ENCODE peak calls at places on chromosomes 1 and 21, in four cellular contexts. U, G, Y and D are unnamed samples. For H3K4me1, the result is how much of the 10 kb centered on the place peaks cover.

GRCh38 chr1:29157269-29157601 is 24.5 kb downstream of the SRSF4 start:
- DNase-seq in Y (no peak), G (no peak), U (peak), D (no peak)

GRCh38 chr1:26999440-26999987 is 6.0 kb downstream of the TRNP1 start:
- DNase-seq in Y (no peak), U (peak), G (peak), D (peak)

GRCh38 chr21:34888569-34889286 is 160.4 kb downstream of the RUNX1 start:
- DNase-seq in G (peak), Y (peak), U (peak), D (peak)

GRCh38 chr21:14492890-14493289 is 53.2 kb downstream of the SAMSN1 start:
- DNase-seq in Y (no peak), G (no peak), U (peak), D (no peak)

GRCh38 chr1:36027766-36028165 is 56.1 kb upstream of the TEKT2 start:
- DNase-seq in G (no peak), U (no peak), Y (no peak), D (no peak)

GRCh38 chr1:112237983-112238515 is 158.0 kb upstream of the CTTNBP2NL start:
- DNase-seq in Y (no peak), G (no peak), U (no peak), D (peak)

GRCh38 chr1:56676571-56677035 is 31.5 kb downstream of the PRKAA2 start:
- DNase-seq in G (no peak), U (no peak), Y (no peak), D (no peak)

GRCh38 chr1:35345439-35345981 is 77.0 kb downstream of the ZMYM4 start:
- DNase-seq in Y (no peak), U (no peak), G (no peak), D (no peak)

GRCh38 chr1:206419250-206419649 is 51.0 kb upstream of the IKBKE start:
- DNase-seq in Y (no peak), U (no peak), G (no peak), D (no peak)

GRCh38 chr1:205440476-205441317 is 15.1 kb downstream of the BLACAT1 start:
- DNase-seq in Y (peak), G (no peak), U (peak), D (no peak)

GRCh38 chr1:201670517-201670916 is 131.6 kb downstream of the NAV1 start:
- DNase-seq in Y (no peak), U (no peak), G (no peak), D (no peak)

GRCh38 chr1:172928412-172928811 is 122.3 kb downstream of the TNFSF18 start:
- DNase-seq in U (no peak), G (no peak), Y (no peak), D (no peak)

GRCh38 chr1:211660718-211661222 is 14.7 kb downstream of the NEK2 start:
- DNase-seq in Y (no peak), G (no peak), U (no peak), D (no peak)

GRCh38 chr1:157170677-157171515 is 32.7 kb upstream of the ETV3 start:
- DNase-seq in G (no peak), U (peak), Y (no peak), D (peak)

GRCh38 chr1:10932088-10932487 is 80.4 kb upstream of the TARDBP start:
- DNase-seq in Y (no peak), G (no peak), U (no peak), D (no peak)

GRCh38 chr1:77514871-77515776 is 167.3 kb downstream of the ZZZ3 start:
- DNase-seq in U (peak), Y (no peak), G (peak), D (peak)

GRCh38 chr1:66354311-66354922 is 179.5 kb upstream of the SGIP1 start:
- DNase-seq in U (no peak), G (no peak), Y (no peak), D (no peak)

GRCh38 chr1:179026813-179027664 is 1.3 kb downstream of the FAM20B start:
- DNase-seq in G (no peak), Y (no peak), U (no peak), D (no peak)

GRCh38 chr1:2194319-2194897 is at the start of gene FAAP20:
- DNase-seq in Y (no peak), G (peak), U (peak), D (no peak)

GRCh38 chr1:151133339-151133761 is 13.1 kb downstream of the SEMA6C start:
- DNase-seq in Y (no peak), G (no peak), U (no peak), D (no peak)

GRCh38 chr1:160284220-160284781 is 632 bp downstream of the PEX19 start:
- DNase-seq in Y (no peak), G (no peak), U (peak), D (no peak)

GRCh38 chr1:201476670-201477344 is 7.8 kb upstream of the PHLDA3 start:
- DNase-seq in U (no peak), Y (no peak), G (no peak), D (no peak)

GRCh38 chr1:72623299-72623708 is 341.0 kb upstream of the NEGR1 start:
- DNase-seq in U (peak), Y (no peak), G (no peak), D (peak)

GRCh38 chr1:176379626-176380339 is 83.2 kb upstream of the PAPPA2 start:
- DNase-seq in G (no peak), Y (no peak), U (no peak), D (no peak)

GRCh38 chr1:95627244-95627643 is 393.2 kb downstream of the RWDD3 start:
- DNase-seq in U (no peak), Y (no peak), G (no peak), D (no peak)

GRCh38 chr1:150213170-150214098 is 22.5 kb downstream of the ANP32E start:
- DNase-seq in U (peak), Y (peak), G (peak), D (peak)

GRCh38 chr1:38129971-38130370 is 83.4 kb upstream of the POU3F1 start:
- DNase-seq in U (no peak), Y (no peak), G (no peak), D (no peak)

GRCh38 chr21:32320059-32320458 is 21.4 kb downstream of the MRAP start:
- DNase-seq in Y (no peak), U (no peak), G (no peak), D (no peak)

GRCh38 chr1:172670316-172670715 is 11.4 kb downstream of the FASLG start:
- DNase-seq in U (no peak), Y (no peak), G (no peak), D (no peak)

GRCh38 chr1:2184934-2185333 is 9.6 kb downstream of the FAAP20 start:
- DNase-seq in Y (no peak), U (no peak), G (no peak), D (no peak)

GRCh38 chr1:34268311-34269042 is 91.8 kb downstream of the C1orf94 start:
- DNase-seq in G (no peak), U (no peak), Y (no peak), D (no peak)

GRCh38 chr1:66944330-66945274 is 19.8 kb downstream of the MIER1 start:
- DNase-seq in Y (no peak), G (no peak), U (no peak), D (no peak)

GRCh38 chr1:149926296-149926695 is 1.3 kb downstream of the SF3B4 start:
- DNase-seq in U (no peak), Y (no peak), G (no peak), D (no peak)

GRCh38 chr1:113058861-113059441 is 14.0 kb upstream of the LRIG2 start:
- DNase-seq in Y (no peak), G (no peak), U (peak), D (no peak)

GRCh38 chr1:102726417-102726816 is 381.9 kb downstream of the COL11A1 start:
- DNase-seq in G (no peak), U (no peak), Y (no peak), D (no peak)

GRCh38 chr1:102724741-102725140 is 383.6 kb downstream of the COL11A1 start:
- DNase-seq in U (no peak), G (no peak), Y (no peak), D (no peak)
- H3K4me1 ChIP-seq in U (under half), G (under half), Y (under half), D (under half)

DNA sequence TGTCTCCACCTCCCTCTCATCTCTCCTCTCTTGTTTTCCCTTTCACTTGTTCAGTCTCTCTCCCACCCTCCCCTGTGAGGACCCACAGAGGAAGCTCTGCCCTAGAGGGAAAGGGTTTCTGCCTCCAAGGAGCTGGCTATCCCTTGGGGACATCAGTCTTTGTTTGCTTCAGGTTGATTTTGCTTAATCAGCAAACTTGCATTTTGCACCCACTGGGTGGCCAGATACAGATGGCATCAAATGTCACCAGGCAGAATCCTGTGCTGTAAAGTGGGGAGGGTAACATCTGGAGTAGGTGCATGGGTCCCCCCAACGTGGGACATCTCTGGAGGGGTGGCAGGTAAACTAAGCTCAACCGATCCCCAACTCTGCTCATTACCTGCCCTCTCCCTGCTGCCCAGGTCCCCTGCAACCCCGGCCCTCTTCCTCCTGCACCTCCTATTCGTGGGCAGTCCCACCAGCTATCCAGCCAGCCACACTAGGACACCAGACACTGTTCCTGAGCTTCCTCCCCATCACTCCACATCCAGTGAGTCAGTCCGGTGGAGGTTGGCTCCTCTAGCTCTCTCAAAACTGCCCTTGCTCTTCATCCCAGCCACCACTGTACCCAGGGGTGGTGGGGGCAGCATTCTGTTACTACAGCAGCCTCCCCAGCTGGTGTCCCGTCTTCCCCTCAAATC is 123.3 kb downstream of the KCNN3 start:
- DNase-seq in G (no peak), Y (no peak), U (no peak), D (no peak)
- H3K4me1 ChIP-seq in G (under half), Y (under half), U (under half), D (under half)

DNA sequence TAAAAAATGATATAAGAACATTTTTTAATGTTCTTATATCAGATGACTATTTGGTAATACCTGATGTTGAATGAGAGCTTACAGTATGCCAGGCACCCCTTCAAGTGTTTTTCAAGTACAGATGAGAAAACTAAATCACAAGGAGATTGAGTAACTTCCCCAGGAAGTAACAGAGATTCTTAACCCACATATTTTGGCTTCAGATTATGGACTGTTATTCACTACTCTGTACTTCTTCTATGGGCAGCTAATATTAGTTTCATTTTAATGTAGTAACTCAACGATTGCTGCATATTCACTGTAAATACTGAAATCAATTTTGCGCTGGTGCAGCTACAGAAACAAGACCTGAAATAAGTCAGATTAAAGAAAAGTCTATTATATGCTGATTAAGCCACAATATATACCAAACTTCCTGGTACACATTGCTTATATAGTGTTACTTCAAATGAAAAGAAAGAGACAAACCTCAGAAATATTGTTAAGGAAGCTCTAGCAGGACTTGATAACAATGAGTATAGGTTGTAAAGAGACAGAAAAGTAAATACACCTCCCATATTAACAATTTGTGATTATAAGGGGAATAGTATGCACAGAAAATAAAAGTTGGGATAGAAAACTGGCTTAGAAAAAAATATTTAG is 19.7 kb downstream of the DPYD start:
- DNase-seq in Y (no peak), U (no peak), G (no peak), D (no peak)
- H3K4me1 ChIP-seq in Y (under half), U (under half), G (under half), D (under half)

DNA sequence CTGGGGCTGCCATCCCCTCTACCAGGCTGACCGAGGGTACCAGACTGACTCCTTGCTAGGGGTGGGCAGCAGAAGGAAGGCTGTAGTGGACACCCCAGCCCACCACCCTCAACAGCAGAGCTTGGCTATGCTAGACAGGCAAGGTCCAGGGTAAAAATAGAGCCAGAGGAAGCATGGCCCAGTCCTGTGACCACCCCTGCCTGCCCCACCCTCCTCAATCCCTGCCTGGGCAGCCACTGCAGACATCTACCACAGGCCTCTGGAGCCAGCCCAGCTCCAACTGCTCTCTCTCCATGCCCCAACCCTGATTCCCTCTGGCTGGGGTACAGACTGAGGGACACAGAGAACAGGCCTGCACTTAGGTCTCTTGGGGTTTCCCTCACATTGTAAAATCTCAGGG is 1.7 kb downstream of the S100A1 start:
- DNase-seq in U (no peak), Y (no peak), G (peak), D (no peak)
- H3K4me1 ChIP-seq in U (under half), Y (under half), G (half or more), D (under half)

DNA sequence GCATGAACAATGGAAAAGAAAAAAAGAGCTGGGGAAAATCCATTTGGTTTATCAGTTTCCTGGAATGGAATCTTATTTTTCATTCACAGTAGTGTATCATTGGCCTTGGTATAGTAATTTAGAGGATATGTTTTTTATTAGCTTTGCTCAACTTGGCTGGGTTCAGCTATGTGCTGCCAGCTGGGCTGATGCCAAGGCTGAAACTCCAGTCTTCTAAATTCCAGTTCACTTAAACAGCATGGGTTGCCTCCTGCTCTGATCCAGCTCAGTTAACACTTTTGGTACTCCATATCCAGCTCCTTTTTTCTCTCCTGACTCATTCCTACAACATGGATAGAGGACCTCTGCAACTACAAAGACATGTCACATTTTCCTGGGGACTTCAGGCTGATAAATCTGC is 80.7 kb upstream of the SLFNL1 start:
- DNase-seq in Y (no peak), G (peak), U (no peak), D (no peak)
- H3K4me1 ChIP-seq in Y (under half), G (under half), U (under half), D (under half)

DNA sequence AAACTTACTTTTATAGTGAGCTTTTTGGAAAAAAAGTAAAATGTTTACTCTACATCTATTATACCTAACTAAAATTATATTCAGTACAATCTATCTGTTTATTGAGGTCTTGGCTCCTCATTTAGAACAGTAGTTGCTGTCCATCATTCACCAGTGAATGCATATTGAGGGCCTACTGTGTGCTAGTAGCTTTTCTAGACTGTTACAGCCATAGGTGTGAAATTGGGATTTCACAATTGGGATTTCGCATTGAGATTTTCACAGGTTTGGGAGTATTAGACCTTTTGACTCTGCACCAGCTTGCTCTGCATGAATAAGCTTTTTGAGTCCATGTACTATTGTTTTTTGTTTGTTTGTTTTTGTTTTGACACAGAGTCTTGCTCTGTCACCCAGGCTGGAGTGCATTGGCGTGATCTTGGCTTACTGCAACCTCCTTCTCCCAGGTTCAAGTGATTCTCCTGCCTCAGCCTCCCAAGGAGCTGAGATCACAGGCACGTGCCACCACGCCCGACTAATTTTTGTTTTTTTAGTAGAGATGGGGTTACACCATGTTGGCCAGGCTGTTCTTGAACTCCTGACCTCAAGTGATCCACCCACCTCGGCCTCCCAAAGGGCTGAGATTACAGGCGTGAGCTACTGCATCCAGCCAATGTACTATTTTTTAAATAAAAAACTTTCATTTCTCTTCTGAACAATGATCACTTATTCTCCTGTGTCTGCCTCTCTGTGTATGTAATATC is 47.2 kb upstream of the ERRFI1 start:
- DNase-seq in G (no peak), U (no peak), Y (no peak), D (no peak)
- H3K4me1 ChIP-seq in G (under half), U (under half), Y (under half), D (under half)